ENCODE peak calls at places on chromosomes 2 and 18, in ten cellular contexts. Z is AG04450; I is iris pigment epithelial cell; X is stimulated activated CD8-positive, alpha-beta memory T cell treated with anti-CD3 and anti-CD28 coated beads, Interleukin-15, amount 100 ng/mL, for 24 hours; E is OCI-LY7; H is ELF-1; K is A172; W is small intestine; N is activated CD4-positive, alpha-beta T cell treated with anti-CD3 and anti-CD28 coated beads for 36 hours; B is nucleus accumbens. Y is an unnamed sample.

GRCh38 chr2:100161940-100162620 is 19.7 kb upstream of the AFF3 start:
- DNase-seq in K (no peak), Z (no peak), B (no peak), W (no peak), H (no peak), I (no peak), N (no peak), X (no peak), E (no peak), Y (no peak)

GRCh38 chr2:239673641-239674040 is 272.8 kb upstream of the HDAC4 start:
- DNase-seq in X (no peak), K (no peak), H (no peak), I (no peak), Z (no peak), E (no peak), N (no peak), W (no peak), B (no peak), Y (no peak)

GRCh38 chr2:165901595-165901994 is 52.0 kb downstream of the TTC21B start:
- DNase-seq in E (no peak), X (no peak), B (no peak), N (no peak), H (no peak), W (no peak), Z (no peak), I (no peak), K (no peak), Y (no peak)

GRCh38 chr2:158174956-158175355 is 73.3 kb downstream of the UPP2 start:
- DNase-seq in W (no peak), N (no peak), E (no peak), K (no peak), I (no peak), Z (no peak), H (no peak), B (no peak), X (no peak), Y (no peak)

GRCh38 chr2:98460573-98461560 is 16.2 kb downstream of the INPP4A start:
- DNase-seq in Z (no peak), I (no peak), E (peak), X (peak), N (peak), K (no peak), W (no peak), B (no peak), H (no peak), Y (no peak)

GRCh38 chr2:238289574-238289973 is 1.2 kb upstream of the PER2 start:
- DNase-seq in X (no peak), E (peak), B (no peak), H (no peak), K (no peak), N (peak), I (no peak), W (no peak), Z (no peak), Y (no peak)

GRCh38 chr18:74951165-74951760 is 257.7 kb downstream of the PTGR3 start:
- DNase-seq in I (peak), N (peak), B (no peak), H (no peak), K (peak), X (no peak), W (peak), Z (peak), E (no peak), Y (no peak)

GRCh38 chr2:72994991-72995380 is 76.5 kb downstream of the SFXN5 start:
- DNase-seq in X (no peak), N (no peak), E (no peak), B (no peak), I (no peak), W (no peak), H (no peak), K (no peak), Z (no peak), Y (no peak)

GRCh38 chr2:241302759-241303651 is 12.5 kb downstream of the HDLBP start:
- DNase-seq in N (no peak), H (no peak), E (no peak), K (no peak), W (no peak), Z (no peak), X (no peak), B (no peak), I (no peak), Y (no peak)

Y was measured in HuH-7.